ENCODE peak calls at places on chromosomes 12 and 14, in four cellular contexts. L, H, W and B are unnamed samples.

GRCh38 chr12:90593596-90594290 is 361.2 kb downstream of the CCER1 start:
- DNase-seq in H (no peak), W (no peak), L (no peak), B (no peak)

GRCh38 chr14:36238666-36239363 is 62.3 kb upstream of the PTCSC3 start:
- DNase-seq in H (no peak), L (no peak), W (no peak), B (no peak)

GRCh38 chr14:95043732-95044462 is 113.4 kb downstream of the DICER1 start:
- DNase-seq in W (no peak), H (no peak), L (no peak), B (no peak)

GRCh38 chr12:120996133-120996746 is 17.9 kb downstream of the HNF1A start:
- DNase-seq in H (no peak), L (no peak), W (no peak), B (no peak)

GRCh38 chr12:54053625-54054441 is at the start of gene HOXC4:
- DNase-seq in H (peak), L (no peak), W (peak), B (no peak)

GRCh38 chr12:90060031-90060430 is 351.4 kb upstream of the ATP2B1 start:
- DNase-seq in H (no peak), W (no peak), L (no peak), B (no peak)

GRCh38 chr14:22140623-22141022 is 448.4 kb downstream of the DAD1 start:
- DNase-seq in L (no peak), W (no peak), H (no peak), B (no peak)

GRCh38 chr14:49545071-49545470 is 41.1 kb downstream of the RPS29 start:
- DNase-seq in H (no peak), L (no peak), W (no peak), B (no peak)

GRCh38 chr14:53167602-53168328 is 14.6 kb upstream of the DDHD1 start:
- DNase-seq in H (no peak), W (no peak), L (no peak), B (no peak)

GRCh38 chr12:116528067-116528466 is 31.1 kb upstream of the MAP1LC3B2 start:
- DNase-seq in W (no peak), L (peak), H (no peak), B (no peak)

GRCh38 chr12:91926810-91927209 is 218.8 kb downstream of the BTG1 start:
- DNase-seq in L (peak), W (no peak), H (no peak), B (no peak)

GRCh38 chr12:9634177-9634803 is 26.6 kb upstream of the KLRB1 start:
- DNase-seq in L (peak), H (peak), W (peak), B (peak)

GRCh38 chr12:82687020-82687951 is 580 bp downstream of the TMTC2 start:
- DNase-seq in W (peak), H (peak), L (peak), B (peak)

GRCh38 chr12:46218509-46219095 is 50.2 kb downstream of the SLC38A1 start:
- DNase-seq in W (no peak), L (no peak), H (no peak), B (no peak)

GRCh38 chr14:54590481-54590880 is 23.6 kb downstream of the SAMD4A start:
- DNase-seq in W (no peak), H (no peak), L (no peak), B (no peak)

GRCh38 chr12:56724989-56725722 is at the start of gene NACA:
- DNase-seq in H (peak), L (peak), W (peak), B (peak)

GRCh38 chr12:89861086-89861485 is 152.4 kb upstream of the ATP2B1 start:
- DNase-seq in H (no peak), L (peak), W (no peak), B (no peak)

GRCh38 chr12:42056130-42056529 is 88.5 kb downstream of the GXYLT1 start:
- DNase-seq in H (no peak), W (peak), L (no peak), B (no peak)

GRCh38 chr14:64800000-64800399 is 79.7 kb downstream of the SPTB start:
- DNase-seq in W (no peak), L (peak), H (peak), B (no peak)